ENCODE peak calls at places on chromosomes 2 and 18, in five cellular contexts. F, C, K, S and E are unnamed samples.

GRCh38 chr2:19722486-19723420 is 179.0 kb downstream of the TTC32 start:
- DNase-seq in F (no peak), C (no peak), K (no peak), S (no peak), E (no peak)

GRCh38 chr2:36329746-36330145 is 25.8 kb upstream of the CRIM1 start:
- DNase-seq in F (peak; percentile 37), C (no peak), K (peak; percentile 59), S (no peak), E (peak; percentile 78)

GRCh38 chr2:126671049-126671448 is 15.1 kb downstream of the GYPC start:
- DNase-seq in F (no peak), C (no peak), K (no peak), S (no peak), E (no peak)

GRCh38 chr2:41912337-41912736 is 135.5 kb upstream of the PKDCC start:
- DNase-seq in F (no peak), C (no peak), K (no peak), S (no peak), E (no peak)

GRCh38 chr18:24837065-24837464 is 376.6 kb downstream of the HRH4 start:
- DNase-seq in F (peak; percentile 34), C (peak; percentile 97), K (peak; percentile 95), S (no peak), E (peak; percentile 43)

GRCh38 chr18:12934454-12935071 is 13.2 kb upstream of the SEH1L start:
- DNase-seq in F (peak; percentile 63), C (peak; percentile 51), K (peak; percentile 55), S (peak; percentile 83), E (peak; percentile 79)

GRCh38 chr2:76984359-76984758 is 537.8 kb downstream of the LRRTM4 start:
- DNase-seq in F (no peak), C (no peak), K (no peak), S (no peak), E (no peak)

GRCh38 chr2:173043466-173043865 is 32.2 kb upstream of the MAP3K20 start:
- DNase-seq in F (no peak), C (no peak), K (no peak), S (no peak), E (no peak)

GRCh38 chr2:232528746-232529445 is 2.9 kb downstream of the CHRND start:
- DNase-seq in F (no peak), C (no peak), K (no peak), S (no peak), E (no peak)

GRCh38 chr2:43853141-43854081 is 14.6 kb downstream of the ABCG8 start:
- DNase-seq in F (no peak), C (no peak), K (no peak), S (no peak), E (no peak)

GRCh38 chr18:56382541-56382940 is 255.9 kb downstream of the TXNL1 start:
- DNase-seq in F (no peak), C (no peak), K (no peak), S (no peak), E (no peak)

GRCh38 chr18:3321133-3321812 is 59.3 kb downstream of the MYL12B start:
- DNase-seq in F (no peak), C (peak; percentile 49), K (peak; percentile 91), S (no peak), E (peak; percentile 64)

GRCh38 chr2:63862802-63863201 is 21.1 kb downstream of the UGP2 start:
- DNase-seq in F (no peak), C (no peak), K (no peak), S (no peak), E (no peak)

GRCh38 chr2:171405546-171405945 is 28.2 kb downstream of the METTL8 start:
- DNase-seq in F (no peak), C (no peak), K (no peak), S (no peak), E (no peak)

GRCh38 chr2:29011650-29012060 is 30.6 kb downstream of the TOGARAM2 start:
- DNase-seq in F (no peak), C (no peak), K (no peak), S (no peak), E (no peak)

GRCh38 chr2:166314022-166314759 is 61.6 kb downstream of the SCN9A start:
- DNase-seq in F (peak; percentile 72), C (peak; percentile 75), K (no peak), S (no peak), E (peak; percentile 82)

GRCh38 chr2:55061534-55062344 is 11.5 kb upstream of the RTN4 start:
- DNase-seq in F (no peak), C (no peak), K (no peak), S (no peak), E (no peak)

GRCh38 chr2:66512626-66513025 is 77.7 kb downstream of the MEIS1 start:
- DNase-seq in F (no peak), C (no peak), K (no peak), S (no peak), E (no peak)

GRCh38 chr2:228079194-228079593 is 102.3 kb downstream of the SPHKAP start:
- DNase-seq in F (no peak), C (no peak), K (no peak), S (no peak), E (no peak)

GRCh38 chr2:41937921-41938708 is 109.7 kb upstream of the PKDCC start:
- DNase-seq in F (no peak), C (no peak), K (no peak), S (no peak), E (no peak)

GRCh38 chr2:453132-453531 is 165.2 kb upstream of the ALKAL2 start:
- DNase-seq in F (no peak), C (no peak), K (no peak), S (no peak), E (no peak)

GRCh38 chr2:85534099-85534498 is 4.9 kb upstream of the MAT2A start:
- DNase-seq in F (no peak), C (no peak), K (no peak), S (no peak), E (no peak)

GRCh38 chr2:3403587-3404334 is 24.3 kb downstream of the TRAPPC12 start:
- DNase-seq in F (no peak), C (no peak), K (no peak), S (no peak), E (no peak)

GRCh38 chr2:7881038-7881437 is 800.8 kb upstream of the ID2 start:
- DNase-seq in F (no peak), C (no peak), K (peak; percentile 4), S (no peak), E (peak; percentile 23)

DNA sequence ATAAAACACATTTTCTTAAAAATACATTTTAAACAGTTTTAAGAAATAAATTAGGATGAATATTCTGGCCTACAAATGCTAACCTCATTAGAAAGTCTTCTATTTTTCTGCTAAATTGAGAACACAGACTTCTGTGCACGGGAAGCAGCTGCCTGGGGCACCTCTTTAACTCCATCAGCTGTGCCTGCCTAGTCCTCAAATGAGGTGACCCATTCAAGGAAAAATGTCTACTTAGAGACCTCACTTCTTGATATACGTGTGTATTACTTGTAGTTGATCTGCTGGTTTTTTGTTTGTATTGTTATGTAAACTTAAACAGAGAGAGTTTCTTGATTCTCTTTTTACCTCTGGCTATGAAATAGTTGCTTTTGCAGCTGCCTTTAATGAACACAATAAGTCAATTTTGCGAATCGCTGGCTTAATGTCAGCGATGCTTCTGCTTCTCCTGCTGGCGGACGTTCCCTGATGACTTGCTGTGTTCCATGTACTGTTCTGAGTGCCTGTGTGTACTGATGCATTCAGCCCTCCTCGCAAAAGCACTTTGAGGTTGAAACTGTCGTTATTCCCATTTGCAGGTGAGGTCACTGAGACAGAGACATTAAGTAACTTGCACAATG is 88.7 kb upstream of the TXNDC2 start:
- DNase-seq in F (no peak), C (no peak), K (no peak), S (no peak), E (no peak)
- TF ChIP-seq CTCF in F (no peak), C (no peak), K (no peak), S (no peak), E (no peak)

GRCh38 chr2:81073412-81073811 is 768.9 kb upstream of the LRRTM1 start:
- DNase-seq in F (no peak), C (no peak), K (no peak), S (no peak), E (no peak)
- TF ChIP-seq CTCF in F (no peak), C (no peak), K (no peak), S (no peak), E (no peak)

GRCh38 chr2:240914645-240915525 is 8.7 kb downstream of the CROCC2 start:
- DNase-seq in F (no peak), C (no peak), K (no peak), S (no peak), E (no peak)
- TF ChIP-seq CTCF in F (no peak), C (no peak), K (no peak), S (peak; percentile 12), E (peak; percentile 65)

GRCh38 chr2:223957092-223957851 is at the start of gene MRPL44:
- DNase-seq in F (peak; percentile 85), C (peak; percentile 89), K (peak; percentile 77), S (peak; percentile 98), E (peak; percentile 90)
- TF ChIP-seq CTCF in F (no peak), C (no peak), K (no peak), S (no peak), E (no peak)